ENCODE peak calls at places on chromosomes 3 and 15, in eight cellular contexts. One of them, this sample, is unnamed.

GRCh38 chr3:197466586-197467399 is 89.0 kb downstream of the BDH1 start:
- DNase-seq in body of pancreas: no peak
- DNase-seq in IMR-90: peak; percentile 72
- DNase-seq in heart left ventricle: no peak
- DNase-seq in stomach: no peak
- DNase-seq in A549: peak; percentile 38
- DNase-seq in uterus: no peak
- DNase-seq in GM12891: no peak
- DNase-seq in this sample: peak; percentile 65

GRCh38 chr3:63043631-63044030 is 168.4 kb upstream of the CADPS start:
- DNase-seq in body of pancreas: peak; percentile 32
- DNase-seq in IMR-90: no peak
- DNase-seq in heart left ventricle: no peak
- DNase-seq in stomach: no peak
- DNase-seq in A549: no peak
- DNase-seq in uterus: no peak
- DNase-seq in GM12891: no peak
- DNase-seq in this sample: no peak

GRCh38 chr3:145952541-145952940 is 208.4 kb downstream of the PLOD2 start:
- DNase-seq in body of pancreas: no peak
- DNase-seq in IMR-90: peak; percentile 57
- DNase-seq in heart left ventricle: no peak
- DNase-seq in stomach: no peak
- DNase-seq in A549: no peak
- DNase-seq in uterus: no peak
- DNase-seq in GM12891: no peak
- DNase-seq in this sample: no peak

GRCh38 chr15:51030649-51031316 is 63.9 kb downstream of the TNFAIP8L3 start:
- DNase-seq in body of pancreas: peak; percentile 78
- DNase-seq in IMR-90: peak; percentile 92
- DNase-seq in heart left ventricle: no peak
- DNase-seq in stomach: peak; percentile 62
- DNase-seq in A549: peak; percentile 67
- DNase-seq in uterus: no peak
- DNase-seq in GM12891: no peak
- DNase-seq in this sample: peak; percentile 42

GRCh38 chr3:53808496-53808895 is 37.7 kb downstream of the CHDH start:
- DNase-seq in body of pancreas: no peak
- DNase-seq in IMR-90: no peak
- DNase-seq in heart left ventricle: no peak
- DNase-seq in stomach: no peak
- DNase-seq in A549: no peak
- DNase-seq in uterus: no peak
- DNase-seq in GM12891: no peak
- DNase-seq in this sample: no peak

GRCh38 chr3:59641169-59641914 is 591.5 kb upstream of the CFAP20DC start:
- DNase-seq in body of pancreas: peak; percentile 40
- DNase-seq in IMR-90: peak; percentile 9
- DNase-seq in heart left ventricle: peak; percentile 43
- DNase-seq in stomach: no peak
- DNase-seq in A549: no peak
- DNase-seq in uterus: no peak
- DNase-seq in GM12891: no peak
- DNase-seq in this sample: no peak

GRCh38 chr3:19931180-19931692 is 2.8 kb downstream of the EFHB start:
- DNase-seq in body of pancreas: no peak
- DNase-seq in IMR-90: no peak
- DNase-seq in heart left ventricle: no peak
- DNase-seq in stomach: no peak
- DNase-seq in A549: no peak
- DNase-seq in uterus: no peak
- DNase-seq in GM12891: peak; percentile 32
- DNase-seq in this sample: no peak

GRCh38 chr3:183188895-183189462 is 26.4 kb upstream of the LAMP3 start:
- DNase-seq in body of pancreas: peak; percentile 40
- DNase-seq in IMR-90: no peak
- DNase-seq in heart left ventricle: peak; percentile 33
- DNase-seq in stomach: peak; percentile 47
- DNase-seq in A549: peak; percentile 14
- DNase-seq in uterus: no peak
- DNase-seq in GM12891: peak; percentile 24
- DNase-seq in this sample: no peak

GRCh38 chr15:101684384-101684783 is 32.2 kb upstream of the TM2D3 start:
- DNase-seq in body of pancreas: no peak
- DNase-seq in IMR-90: peak; percentile 82
- DNase-seq in heart left ventricle: peak; percentile 20
- DNase-seq in stomach: no peak
- DNase-seq in A549: peak; percentile 58
- DNase-seq in uterus: no peak
- DNase-seq in GM12891: no peak
- DNase-seq in this sample: peak; percentile 5

DNA sequence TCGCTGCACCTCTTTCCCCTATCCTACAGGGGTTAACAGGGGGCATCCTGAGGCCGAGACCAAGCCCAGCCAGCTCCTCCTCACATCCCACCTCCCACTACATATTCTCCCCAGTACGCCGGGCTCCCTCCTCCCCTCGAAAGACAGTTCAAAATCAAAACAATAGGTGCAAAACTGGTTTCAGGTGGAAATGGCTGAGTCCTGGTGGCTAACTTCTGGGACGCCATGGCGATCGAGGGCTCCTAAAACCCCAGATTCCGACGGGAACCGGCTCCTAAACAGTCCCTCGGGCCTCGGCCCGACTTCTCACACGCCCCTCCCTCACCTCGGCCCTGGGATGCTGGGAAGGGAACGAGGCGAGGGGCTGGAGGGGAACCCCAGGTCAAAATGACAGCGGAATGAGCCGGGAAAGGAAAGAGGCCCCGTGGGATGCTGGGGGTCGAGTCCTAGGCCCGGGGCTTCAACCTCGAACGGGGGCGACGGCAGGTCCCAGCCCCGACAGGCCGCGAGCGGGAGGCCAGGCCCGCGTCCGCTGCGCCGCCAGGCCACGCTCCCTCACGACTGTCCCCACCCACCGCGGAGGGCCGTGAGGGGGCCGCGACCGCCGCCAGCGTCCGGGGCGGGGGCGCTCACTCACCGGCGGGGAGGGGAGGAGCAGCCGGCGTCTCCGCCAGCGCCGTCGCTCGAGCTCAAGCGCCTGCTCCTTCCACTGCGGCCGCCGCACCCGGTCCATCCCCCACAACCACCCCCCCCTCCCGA is 475 bp downstream of the TMCC1 start:
- DNase-seq in body of pancreas: no peak
- DNase-seq in IMR-90: no peak
- DNase-seq in heart left ventricle: peak; percentile 82
- DNase-seq in stomach: no peak
- DNase-seq in A549: peak; percentile 22
- DNase-seq in uterus: peak; percentile 48
- DNase-seq in GM12891: peak; percentile 68
- DNase-seq in this sample: peak; percentile 80
- TF ChIP-seq POLR2A in body of pancreas: peak; percentile 38
- TF ChIP-seq POLR2A in IMR-90: no peak
- TF ChIP-seq POLR2A in heart left ventricle: no peak
- TF ChIP-seq POLR2A in stomach: no peak
- TF ChIP-seq POLR2A in A549: peak; percentile 37
- TF ChIP-seq POLR2A in uterus: peak; percentile 49
- TF ChIP-seq POLR2A in GM12891: peak; percentile 53
- TF ChIP-seq POLR2A in this sample: peak; percentile 67

GRCh38 chr3:11271986-11272904 is at the start of gene ATG7:
- DNase-seq in body of pancreas: peak; percentile 98
- DNase-seq in IMR-90: peak; percentile 96
- DNase-seq in heart left ventricle: peak; percentile 96
- DNase-seq in stomach: peak; percentile 99
- DNase-seq in A549: peak; percentile 95
- DNase-seq in uterus: peak; percentile 97
- DNase-seq in GM12891: peak; percentile 92
- DNase-seq in this sample: peak; percentile 88
- TF ChIP-seq POLR2A in body of pancreas: peak; percentile 96
- TF ChIP-seq POLR2A in IMR-90: peak; percentile 94
- TF ChIP-seq POLR2A in heart left ventricle: no peak
- TF ChIP-seq POLR2A in stomach: no peak
- TF ChIP-seq POLR2A in A549: peak; percentile 94
- TF ChIP-seq POLR2A in uterus: peak; percentile 87
- TF ChIP-seq POLR2A in GM12891: peak; percentile 89
- TF ChIP-seq POLR2A in this sample: peak; percentile 80

GRCh38 chr15:55282284-55282833 is 7.3 kb downstream of the RAB27A start:
- DNase-seq in body of pancreas: peak; percentile 18
- DNase-seq in IMR-90: peak; percentile 84
- DNase-seq in heart left ventricle: no peak
- DNase-seq in stomach: no peak
- DNase-seq in A549: no peak
- DNase-seq in uterus: no peak
- DNase-seq in GM12891: no peak
- DNase-seq in this sample: no peak

GRCh38 chr15:55279100-55279745 is 10.4 kb downstream of the RAB27A start:
- DNase-seq in body of pancreas: no peak
- DNase-seq in IMR-90: no peak
- DNase-seq in heart left ventricle: no peak
- DNase-seq in stomach: no peak
- DNase-seq in A549: no peak
- DNase-seq in uterus: no peak
- DNase-seq in GM12891: no peak
- DNase-seq in this sample: no peak

GRCh38 chr15:55281517-55282227 is 7.9 kb downstream of the RAB27A start:
- DNase-seq in body of pancreas: no peak
- DNase-seq in IMR-90: no peak
- DNase-seq in heart left ventricle: no peak
- DNase-seq in stomach: no peak
- DNase-seq in A549: no peak
- DNase-seq in uterus: no peak
- DNase-seq in GM12891: no peak
- DNase-seq in this sample: no peak

GRCh38 chr15:55277715-55278114 is 11.9 kb downstream of the RAB27A start:
- DNase-seq in body of pancreas: no peak
- DNase-seq in IMR-90: no peak
- DNase-seq in heart left ventricle: no peak
- DNase-seq in stomach: no peak
- DNase-seq in A549: no peak
- DNase-seq in uterus: no peak
- DNase-seq in GM12891: no peak
- DNase-seq in this sample: no peak

DNA sequence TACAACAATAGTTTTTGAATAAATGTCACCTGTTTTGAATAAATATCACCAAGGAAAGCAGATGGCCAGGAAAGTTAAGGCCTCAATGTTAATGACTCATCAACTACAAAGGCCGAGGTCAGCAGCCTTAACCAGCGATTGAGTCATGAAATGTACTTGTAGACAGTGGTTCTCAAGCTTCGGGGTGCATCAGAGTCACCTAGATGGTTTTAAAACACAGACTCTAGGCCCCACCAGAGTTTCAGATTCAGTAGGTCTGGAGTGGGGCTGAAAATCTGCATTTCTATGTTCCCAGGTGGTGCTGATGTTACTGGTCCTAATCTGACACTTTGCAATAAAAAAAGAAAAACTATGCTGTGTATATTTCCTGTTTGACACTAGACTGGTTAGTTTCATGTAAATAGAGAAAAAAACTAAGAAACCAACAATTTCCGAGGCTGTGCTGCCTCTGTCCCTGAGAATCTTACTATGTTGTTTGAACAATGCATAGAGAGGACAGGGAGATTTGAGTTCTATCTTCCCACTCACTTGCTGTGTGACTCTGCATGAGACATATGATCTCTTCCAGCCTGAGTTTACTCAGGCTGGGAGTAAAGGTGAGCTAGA is 9.8 kb downstream of the RAB27A start:
- DNase-seq in body of pancreas: peak; percentile 57
- DNase-seq in IMR-90: peak; percentile 95
- DNase-seq in heart left ventricle: no peak
- DNase-seq in stomach: no peak
- DNase-seq in A549: peak; percentile 23
- DNase-seq in uterus: peak; percentile 34
- DNase-seq in GM12891: no peak
- DNase-seq in this sample: no peak
- TF ChIP-seq POLR2A in body of pancreas: no peak
- TF ChIP-seq POLR2A in IMR-90: no peak
- TF ChIP-seq POLR2A in heart left ventricle: no peak
- TF ChIP-seq POLR2A in stomach: no peak
- TF ChIP-seq POLR2A in A549: no peak
- TF ChIP-seq POLR2A in uterus: no peak
- TF ChIP-seq POLR2A in GM12891: peak; percentile 12
- TF ChIP-seq POLR2A in this sample: no peak

GRCh38 chr3:187062526-187063177 is 76.6 kb downstream of the RPL39L start:
- DNase-seq in body of pancreas: no peak
- DNase-seq in IMR-90: peak; percentile 78
- DNase-seq in heart left ventricle: no peak
- DNase-seq in stomach: no peak
- DNase-seq in A549: no peak
- DNase-seq in uterus: no peak
- DNase-seq in GM12891: no peak
- DNase-seq in this sample: no peak

GRCh38 chr3:187063286-187064081 is 75.8 kb downstream of the RPL39L start:
- DNase-seq in body of pancreas: peak; percentile 25
- DNase-seq in IMR-90: peak; percentile 12
- DNase-seq in heart left ventricle: no peak
- DNase-seq in stomach: no peak
- DNase-seq in A549: no peak
- DNase-seq in uterus: no peak
- DNase-seq in GM12891: no peak
- DNase-seq in this sample: no peak

GRCh38 chr3:187061748-187062147 is 77.5 kb downstream of the RPL39L start:
- DNase-seq in body of pancreas: no peak
- DNase-seq in IMR-90: no peak
- DNase-seq in heart left ventricle: no peak
- DNase-seq in stomach: no peak
- DNase-seq in A549: no peak
- DNase-seq in uterus: no peak
- DNase-seq in GM12891: no peak
- DNase-seq in this sample: no peak

GRCh38 chr3:187066228-187066995 is 72.9 kb downstream of the RPL39L start:
- DNase-seq in body of pancreas: no peak
- DNase-seq in IMR-90: peak; percentile 11
- DNase-seq in heart left ventricle: no peak
- DNase-seq in stomach: no peak
- DNase-seq in A549: peak; percentile 46
- DNase-seq in uterus: no peak
- DNase-seq in GM12891: peak; percentile 23
- DNase-seq in this sample: peak; percentile 39

DNA sequence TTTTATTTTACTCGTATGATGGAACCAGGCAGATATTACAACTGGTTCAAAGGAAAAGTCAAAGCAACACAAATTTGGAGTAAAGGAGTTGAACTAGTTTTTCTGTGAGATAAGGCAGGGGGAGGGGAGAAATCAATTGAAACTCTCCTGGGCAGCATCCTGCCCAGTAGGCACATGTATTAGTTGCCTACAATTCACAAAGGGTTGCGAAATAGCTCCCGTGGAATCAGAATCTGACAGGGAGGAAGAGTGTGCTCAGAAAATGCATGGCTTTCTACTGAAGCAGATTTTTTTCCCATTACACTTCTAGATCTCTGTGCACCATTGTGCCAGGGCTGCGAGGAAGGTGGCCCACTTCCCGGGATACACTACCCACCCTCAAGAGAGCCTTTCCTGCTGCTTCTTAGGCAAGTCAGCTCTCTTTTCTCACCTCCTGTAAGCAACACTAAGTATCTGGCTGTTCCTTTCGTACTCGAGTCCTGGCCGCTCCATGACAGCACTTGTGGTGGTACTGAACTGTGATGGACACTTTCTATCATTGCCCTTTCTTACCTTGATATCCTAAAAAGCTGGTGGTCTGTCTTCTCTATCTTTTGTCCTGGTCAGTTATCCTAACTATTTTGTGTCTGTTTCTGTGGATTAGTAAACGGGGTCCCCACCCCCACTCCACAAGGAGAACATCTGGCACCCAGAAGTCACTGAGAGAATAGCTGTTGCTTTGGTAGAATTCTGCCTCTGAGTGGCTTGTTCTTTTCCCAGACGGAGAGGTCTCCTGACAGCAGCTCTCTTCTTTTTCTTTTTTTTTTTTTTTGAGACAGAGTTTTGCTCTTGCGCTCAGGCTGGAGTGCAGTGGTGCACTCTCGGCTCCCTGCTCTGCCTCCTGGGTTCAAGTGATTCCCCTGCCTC is 74.8 kb downstream of the RPL39L start:
- DNase-seq in body of pancreas: peak; percentile 55
- DNase-seq in IMR-90: peak; percentile 17
- DNase-seq in heart left ventricle: no peak
- DNase-seq in stomach: no peak
- DNase-seq in A549: no peak
- DNase-seq in uterus: no peak
- DNase-seq in GM12891: no peak
- DNase-seq in this sample: no peak
- TF ChIP-seq POLR2A in body of pancreas: no peak
- TF ChIP-seq POLR2A in IMR-90: no peak
- TF ChIP-seq POLR2A in heart left ventricle: no peak
- TF ChIP-seq POLR2A in stomach: no peak
- TF ChIP-seq POLR2A in A549: no peak
- TF ChIP-seq POLR2A in uterus: no peak
- TF ChIP-seq POLR2A in GM12891: no peak
- TF ChIP-seq POLR2A in this sample: no peak

This sample was measured in H54.